ENCODE peak calls at places on chromosomes 2 and 18, in four cellular contexts. H is pancreas, B is A549, T is right atrium auricular region. F is an unnamed sample.

GRCh38 chr2:102396012-102396411 is 26.9 kb upstream of the IL18RAP start:
- DNase-seq in H (no peak), B (no peak), T (no peak), F (no peak)

GRCh38 chr18:8264861-8265411 is 344.3 kb upstream of the RAB12 start:
- DNase-seq in H (no peak), B (no peak), T (no peak), F (no peak)

GRCh38 chr2:144183744-144184143 is 336.2 kb downstream of the ZEB2 start:
- DNase-seq in H (no peak), B (no peak), T (no peak), F (peak; percentile 16)

GRCh38 chr18:76494181-76494540 is 881 bp downstream of the ZNF516 start:
- DNase-seq in H (no peak), B (no peak), T (no peak), F (peak; percentile 67)

GRCh38 chr2:145919507-145919906 is 1399.6 kb upstream of the ZEB2 start:
- DNase-seq in H (no peak), B (no peak), T (no peak), F (no peak)

GRCh38 chr18:71250191-71250590 is 961.3 kb downstream of the SOCS6 start:
- DNase-seq in H (no peak), B (no peak), T (no peak), F (no peak)

GRCh38 chr2:64130333-64130732 is 13.9 kb downstream of the PELI1 start:
- DNase-seq in H (no peak), B (no peak), T (no peak), F (no peak)

GRCh38 chr2:100980046-100980445 is 22.0 kb upstream of the RPL31 start:
- DNase-seq in H (no peak), B (no peak), T (no peak), F (no peak)

GRCh38 chr2:172931923-172932520 is 143.6 kb upstream of the MAP3K20 start:
- DNase-seq in H (no peak), B (peak; percentile 68), T (peak; percentile 83), F (no peak)

GRCh38 chr18:7038330-7038846 is 79.2 kb downstream of the LAMA1 start:
- DNase-seq in H (no peak), B (peak; percentile 24), T (peak; percentile 96), F (no peak)

GRCh38 chr2:121576263-121576662 is 45.6 kb downstream of the RNU4ATAC start:
- DNase-seq in H (no peak), B (no peak), T (no peak), F (no peak)

GRCh38 chr18:48418000-48418399 is 8.8 kb upstream of the ZBTB7C start:
- DNase-seq in H (no peak), B (no peak), T (no peak), F (no peak)

GRCh38 chr2:152815634-152816257 is 97.3 kb downstream of the ARL6IP6 start:
- DNase-seq in H (no peak), B (no peak), T (no peak), F (no peak)

GRCh38 chr2:180040146-180040925 is 33.2 kb upstream of the CWC22 start:
- DNase-seq in H (no peak), B (no peak), T (no peak), F (no peak)

GRCh38 chr2:178747767-178748166 is 59.5 kb downstream of the TTN start:
- DNase-seq in H (no peak), B (no peak), T (no peak), F (no peak)

GRCh38 chr2:147214900-147215299 is 629.9 kb upstream of the ACVR2A start:
- DNase-seq in H (no peak), B (no peak), T (no peak), F (no peak)

GRCh38 chr2:6653281-6653750 is 212.4 kb downstream of the CMPK2 start:
- DNase-seq in H (no peak), B (no peak), T (no peak), F (no peak)

GRCh38 chr18:3409811-3410210 is 40.2 kb upstream of the TGIF1 start:
- DNase-seq in H (no peak), B (no peak), T (no peak), F (no peak)

GRCh38 chr18:11981633-11982366 is 493 bp downstream of the IMPA2 start:
- DNase-seq in H (peak; percentile 75), B (no peak), T (peak; percentile 73), F (peak; percentile 76)

GRCh38 chr2:42385225-42385624 is 24.2 kb upstream of the COX7A2L start:
- DNase-seq in H (no peak), B (peak; percentile 50), T (no peak), F (no peak)

GRCh38 chr2:230318190-230319121 is 8.5 kb upstream of the SP140L start:
- DNase-seq in H (no peak), B (no peak), T (no peak), F (no peak)

GRCh38 chr2:168545439-168546082 is 89.5 kb downstream of the CERS6 start:
- DNase-seq in H (no peak), B (peak; percentile 59), T (no peak), F (no peak)

GRCh38 chr2:133674433-133675331 is 106.4 kb upstream of the NCKAP5 start:
- DNase-seq in H (peak; percentile 57), B (peak; percentile 43), T (peak; percentile 70), F (peak; percentile 24)

GRCh38 chr18:62759704-62760402 is 44.5 kb downstream of the PHLPP1 start:
- DNase-seq in H (no peak), B (no peak), T (no peak), F (no peak)

GRCh38 chr2:216159161-216159560 is 50.0 kb downstream of the XRCC5 start:
- DNase-seq in H (no peak), B (no peak), T (no peak), F (no peak)

GRCh38 chr2:193895226-193895625 is 1700.5 kb upstream of the TMEFF2 start:
- DNase-seq in H (no peak), B (no peak), T (no peak), F (no peak)

GRCh38 chr2:201377218-201377617 is 20.1 kb upstream of the FLACC1 start:
- DNase-seq in H (no peak), B (no peak), T (no peak), F (no peak)

GRCh38 chr2:148201075-148202004 is 180.4 kb downstream of the MBD5 start:
- DNase-seq in H (peak; percentile 26), B (peak; percentile 85), T (no peak), F (peak; percentile 46)

GRCh38 chr2:71348302-71348701 is 16.7 kb downstream of the ZNF638 start:
- DNase-seq in H (no peak), B (peak; percentile 19), T (no peak), F (no peak)

GRCh38 chr18:26617151-26617554 is 68.8 kb upstream of the KCTD1 start:
- DNase-seq in H (no peak), B (peak; percentile 92), T (no peak), F (no peak)

GRCh38 chr2:188789951-188790350 is 184.2 kb upstream of the COL3A1 start:
- DNase-seq in H (no peak), B (no peak), T (no peak), F (no peak)

GRCh38 chr2:108620656-108621055 is 86.4 kb downstream of the LIMS1 start:
- DNase-seq in H (no peak), B (no peak), T (no peak), F (no peak)

GRCh38 chr2:179265082-179265575 is 497 bp upstream of the SESTD1 start:
- DNase-seq in H (no peak), B (no peak), T (no peak), F (peak; percentile 14)

GRCh38 chr2:101200714-101201113 is 49.5 kb upstream of the TBC1D8 start:
- DNase-seq in H (no peak), B (peak; percentile 14), T (no peak), F (no peak)

GRCh38 chr2:237405006-237405559 is 8.9 kb downstream of the COL6A3 start:
- DNase-seq in H (no peak), B (no peak), T (no peak), F (no peak)
- H3K4me3 ChIP-seq in H (no peak overlapping the region), B (no peak overlapping the region), T (no peak overlapping the region), F (no peak overlapping the region)

DNA sequence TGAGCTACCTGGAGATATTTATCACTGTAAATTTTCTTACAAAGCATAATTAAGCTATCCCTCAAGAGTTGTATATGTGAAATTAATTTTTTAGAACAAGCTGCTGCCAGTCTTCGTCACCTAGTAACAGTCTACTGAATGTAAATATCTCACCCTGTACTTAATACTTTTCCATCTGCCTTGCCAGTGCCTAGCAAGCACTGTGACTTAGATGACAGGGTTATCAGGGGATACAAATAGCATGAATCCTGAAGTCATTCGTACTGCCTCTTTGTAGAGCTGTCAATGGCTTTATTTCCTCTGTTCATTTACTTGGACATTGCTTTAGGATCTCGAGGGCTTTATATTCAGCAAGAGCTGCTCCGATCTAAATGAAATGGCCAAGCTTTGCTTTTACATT is 763.6 kb downstream of the ADCYAP1 start:
- DNase-seq in H (no peak), B (no peak), T (no peak), F (no peak)
- TF ChIP-seq CTCF in H (no peak), B (no peak), T (no peak), F (no peak)

GRCh38 chr2:142870516-142870915 is 6.9 kb upstream of the KYNU start:
- DNase-seq in H (no peak), B (peak; percentile 89), T (no peak), F (no peak)
- H3K4me3 ChIP-seq in H (no peak overlapping the region), B (no peak overlapping the region), T (no peak overlapping the region), F (no peak overlapping the region)

GRCh38 chr18:79395761-79396404 is at the start of gene NFATC1:
- DNase-seq in H (no peak), B (peak; percentile 61), T (peak; percentile 89), F (peak; percentile 46)

GRCh38 chr18:79397830-79398761 is 2.4 kb downstream of the NFATC1 start:
- DNase-seq in H (peak; percentile 51), B (no peak), T (no peak), F (peak; percentile 33)

GRCh38 chr18:79397288-79397829 is 1.6 kb downstream of the NFATC1 start:
- DNase-seq in H (no peak), B (no peak), T (no peak), F (peak; percentile 48)

GRCh38 chr18:79395308-79395640 is 456 bp upstream of the NFATC1 start:
- DNase-seq in H (no peak), B (no peak), T (no peak), F (no peak)

DNA sequence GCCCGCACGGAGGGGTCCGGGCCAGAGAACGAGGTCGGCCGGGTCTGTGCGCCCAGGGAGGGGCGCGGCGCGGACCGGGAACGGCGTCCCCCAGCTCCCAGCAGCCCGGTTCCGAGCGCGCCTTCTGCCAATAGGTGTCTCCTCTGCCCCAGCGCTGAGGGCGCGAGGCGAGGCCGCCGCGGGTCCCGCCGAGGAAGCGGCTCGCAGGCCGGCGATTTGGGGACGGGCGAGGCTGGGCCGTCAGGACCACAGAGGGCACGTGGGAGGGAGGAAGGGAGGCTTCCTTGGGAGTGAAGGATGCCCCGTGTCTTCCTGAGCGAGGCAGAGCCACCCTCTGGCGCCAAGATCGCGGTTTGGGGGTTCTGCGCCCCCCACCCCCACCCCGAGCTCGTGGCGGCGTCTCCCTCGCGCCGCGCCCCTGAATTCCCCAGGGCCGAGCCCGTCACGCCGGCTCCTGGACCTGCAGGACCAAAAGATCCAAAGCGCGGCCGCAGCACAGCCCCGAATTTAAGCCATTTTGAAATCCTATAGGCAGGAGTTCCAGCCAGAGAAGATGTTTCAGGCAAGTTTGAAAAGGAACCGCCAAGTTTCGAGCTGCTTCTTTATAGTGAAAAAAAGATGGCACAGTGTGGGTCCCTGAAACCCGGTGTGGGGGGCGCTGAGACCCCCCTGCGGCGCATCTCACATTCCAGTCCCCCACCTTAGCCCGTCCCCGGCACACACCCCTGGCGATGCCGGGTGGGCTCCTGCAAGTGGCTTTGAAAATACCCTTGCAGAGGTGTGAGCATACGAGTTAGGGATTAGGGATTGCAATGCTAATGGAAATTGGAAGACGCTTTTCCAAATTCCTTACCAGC is 929 bp downstream of the NFATC1 start:
- DNase-seq in H (no peak), B (peak; percentile 45), T (no peak), F (peak; percentile 61)
- TF ChIP-seq CTCF in H (no peak), B (peak; percentile 26), T (peak; percentile 57), F (no peak)

F was measured in mucosa of descending colon.